ENCODE peak calls at places on chromosome 7, in six cellular contexts. P is GM23338, U is cardiac fibroblast, X is cardiac muscle cell, Z is GM12864, T is spleen. V is an unnamed sample.

GRCh38 chr7:41870505-41871138 is 167.7 kb upstream of the INHBA start:
- DNase-seq in P (no peak), U (no peak), X (no peak), Z (no peak), T (no peak), V (peak)

GRCh38 chr7:153638821-153639435 is 413.3 kb upstream of the DPP6 start:
- DNase-seq in P (no peak), U (no peak), X (no peak), Z (no peak), T (no peak), V (no peak)

GRCh38 chr7:17523813-17524741 is 225.6 kb downstream of the AHR start:
- DNase-seq in P (peak), U (peak), X (no peak), Z (no peak), T (no peak), V (no peak)

GRCh38 chr7:54109501-54109900 is 432.7 kb upstream of the VSTM2A start:
- DNase-seq in P (no peak), U (no peak), X (no peak), Z (no peak), T (no peak), V (no peak)

GRCh38 chr7:139660317-139661042 is 117.3 kb downstream of the HIPK2 start:
- DNase-seq in P (peak), U (no peak), X (no peak), Z (no peak), T (no peak), V (no peak)

GRCh38 chr7:82202965-82203364 is 240.6 kb downstream of the CACNA2D1 start:
- DNase-seq in P (no peak), U (no peak), X (no peak), Z (no peak), T (no peak), V (no peak)

GRCh38 chr7:99407849-99408346 is 499 bp downstream of the PDAP1 start:
- DNase-seq in P (peak), U (peak), X (peak), Z (no peak), T (no peak), V (no peak)

GRCh38 chr7:24907311-24907886 is 72.6 kb downstream of the OSBPL3 start:
- DNase-seq in P (no peak), U (peak), X (no peak), Z (no peak), T (no peak), V (no peak)

GRCh38 chr7:23696916-23697441 is 13.0 kb upstream of the STK31 start:
- DNase-seq in P (peak), U (peak), X (peak), Z (no peak), T (peak), V (peak)

GRCh38 chr7:101882595-101883564 is 65.5 kb downstream of the CUX1 start:
- DNase-seq in P (peak), U (peak), X (peak), Z (no peak), T (no peak), V (no peak)

GRCh38 chr7:142803901-142804300 is 33.1 kb downstream of the PRSS2 start:
- DNase-seq in P (no peak), U (no peak), X (no peak), Z (no peak), T (no peak), V (no peak)

GRCh38 chr7:107966701-107967100 is 36.3 kb downstream of the LAMB1 start:
- DNase-seq in P (peak), U (peak), X (peak), Z (no peak), T (no peak), V (no peak)

GRCh38 chr7:149787428-149788299 is 14.3 kb upstream of the ZNF467 start:
- DNase-seq in P (peak), U (no peak), X (peak), Z (no peak), T (no peak), V (no peak)

GRCh38 chr7:37206192-37206591 is 242.5 kb downstream of the ELMO1 start:
- DNase-seq in P (no peak), U (no peak), X (no peak), Z (no peak), T (no peak), V (no peak)

GRCh38 chr7:24702674-24703235 is 54.5 kb downstream of the GSDME start:
- DNase-seq in P (no peak), U (peak), X (no peak), Z (no peak), T (peak), V (no peak)

GRCh38 chr7:5827755-5828154 is 46.3 kb upstream of the RNF216 start:
- DNase-seq in P (peak), U (peak), X (peak), Z (no peak), T (peak), V (no peak)

GRCh38 chr7:140062118-140062527 is 628 bp downstream of the PARP12 start:
- DNase-seq in P (peak), U (peak), X (no peak), Z (no peak), T (peak), V (peak)

GRCh38 chr7:22932896-22933295 is 81.0 kb downstream of the HYCC1 start:
- DNase-seq in P (no peak), U (no peak), X (no peak), Z (no peak), T (no peak), V (no peak)

GRCh38 chr7:70657989-70658578 is 473.9 kb upstream of the GALNT17 start:
- DNase-seq in P (no peak), U (no peak), X (no peak), Z (no peak), T (peak), V (no peak)

GRCh38 chr7:19122018-19122588 is 4.7 kb upstream of the TWIST1 start:
- DNase-seq in P (peak), U (peak), X (peak), Z (no peak), T (no peak), V (no peak)

GRCh38 chr7:127588697-127589482 is 679 bp downstream of the ARF5 start:
- DNase-seq in P (peak), U (peak), X (peak), Z (no peak), T (no peak), V (peak)
- TF ChIP-seq CTCF in P (peak), U (peak), X (peak), Z (peak), T (no peak), V (peak)

GRCh38 chr7:33040803-33041516 is 21.6 kb downstream of the NT5C3A start:
- DNase-seq in P (no peak), U (peak), X (peak), Z (peak), T (no peak), V (peak)

GRCh38 chr7:33043434-33043833 is 19.1 kb downstream of the NT5C3A start:
- DNase-seq in P (peak), U (no peak), X (peak), Z (no peak), T (no peak), V (no peak)

GRCh38 chr7:33039257-33039904 is 23.2 kb downstream of the NT5C3A start:
- DNase-seq in P (no peak), U (peak), X (no peak), Z (no peak), T (no peak), V (no peak)

GRCh38 chr7:33039905-33040292 is 22.7 kb downstream of the NT5C3A start:
- DNase-seq in P (no peak), U (no peak), X (no peak), Z (no peak), T (no peak), V (no peak)

DNA sequence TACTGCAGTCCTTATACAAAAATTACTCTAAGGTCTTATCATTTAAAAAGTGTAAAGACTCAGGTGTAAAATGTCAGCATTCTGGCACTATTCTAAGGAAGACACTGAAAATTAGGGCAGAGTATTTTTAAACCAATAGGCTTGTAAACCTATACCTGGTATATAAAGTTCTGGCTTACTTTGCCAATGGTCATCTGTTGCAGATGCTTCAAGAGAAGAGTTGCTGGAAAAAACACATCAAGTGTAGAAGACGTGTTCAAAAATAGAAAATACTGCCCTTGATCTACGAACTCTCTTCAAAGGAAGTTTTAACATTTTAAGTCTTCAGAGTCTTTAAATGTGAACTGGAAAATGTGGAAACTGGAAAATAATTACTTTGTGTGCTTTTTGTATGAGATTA is 23.9 kb downstream of the NT5C3A start:
- DNase-seq in P (no peak), U (no peak), X (no peak), Z (no peak), T (no peak), V (no peak)
- TF ChIP-seq CTCF in P (no peak), U (no peak), X (no peak), Z (no peak), T (no peak), V (no peak)

DNA sequence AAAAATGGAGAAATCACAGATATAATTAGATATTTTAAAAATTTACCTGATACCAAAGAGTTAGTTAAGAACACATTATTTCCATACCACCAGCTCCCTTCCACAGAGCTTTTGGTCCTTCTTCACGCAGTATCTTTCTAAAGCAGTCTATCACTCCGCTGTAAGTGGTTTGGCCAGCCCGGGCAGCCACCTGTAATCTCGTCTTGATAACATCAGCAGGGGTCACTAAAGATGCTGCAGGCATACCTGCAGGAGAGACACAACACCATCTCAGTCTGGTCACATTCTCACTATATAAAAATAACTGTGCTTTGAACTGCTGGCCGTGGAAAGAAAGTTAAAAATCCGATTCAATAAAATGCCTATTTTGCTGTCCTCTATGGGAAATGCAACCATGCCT is 200.1 kb downstream of the SLC25A13 start:
- DNase-seq in P (no peak), U (no peak), X (no peak), Z (no peak), T (no peak), V (no peak)
- TF ChIP-seq CTCF in P (no peak), U (no peak), X (no peak), Z (no peak), T (no peak), V (no peak)

DNA sequence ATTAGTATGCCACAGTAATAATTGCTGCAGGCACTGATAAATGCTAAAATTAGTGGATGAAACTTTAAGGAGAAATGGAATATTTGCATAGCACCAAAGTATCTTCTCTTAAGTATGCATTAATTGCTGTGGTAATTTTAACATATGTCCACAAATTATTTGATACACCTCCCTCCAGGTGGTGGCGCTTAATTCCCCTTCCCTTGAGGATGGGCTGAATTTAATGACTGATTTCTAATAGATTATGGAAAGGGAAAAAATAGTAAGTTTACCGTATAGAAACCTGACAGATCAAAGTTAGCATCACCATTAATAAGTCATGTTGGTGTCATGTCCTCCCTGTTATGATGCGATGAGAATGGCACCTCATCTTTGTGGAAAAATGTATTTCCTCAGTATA is 519.2 kb downstream of the TFEC start:
- DNase-seq in P (no peak), U (no peak), X (no peak), Z (no peak), T (no peak), V (no peak)
- TF ChIP-seq CTCF in P (no peak), U (no peak), X (no peak), Z (no peak), T (no peak), V (no peak)

V was measured in GM06990.